ENCODE peak calls at places on chromosomes 16 and 17, in five cellular contexts. K, S, I, A and M are unnamed samples.

GRCh38 chr16:70454221-70455034 is at the start of gene FCSK:
- DNase-seq in A (no peak), I (peak; percentile 89), S (peak; percentile 84), K (peak; percentile 60), M (peak; percentile 82)

GRCh38 chr17:72998343-72998742 is 94.1 kb downstream of the SLC39A11 start:
- DNase-seq in K (no peak), I (no peak), S (no peak), A (no peak), M (no peak)

GRCh38 chr17:73757324-73757942 is 113.2 kb upstream of the SDK2 start:
- DNase-seq in S (no peak), I (no peak), A (no peak), K (no peak), M (no peak)

GRCh38 chr17:9987779-9988585 is 82.9 kb upstream of the RCVRN start:
- DNase-seq in I (peak; percentile 72), A (no peak), K (peak; percentile 21), S (peak; percentile 78), M (peak; percentile 56)

GRCh38 chr17:81210466-81210865 is 12.3 kb downstream of the CEP131 start:
- DNase-seq in S (no peak), I (no peak), K (no peak), A (no peak), M (no peak)

GRCh38 chr16:66459878-66460277 is 32.8 kb downstream of the BEAN1 start:
- DNase-seq in K (no peak), A (no peak), I (peak; percentile 70), S (peak; percentile 91), M (no peak)

GRCh38 chr16:89143911-89144675 is 27.5 kb upstream of the CDH15 start:
- DNase-seq in A (no peak), K (no peak), I (no peak), S (no peak), M (no peak)

GRCh38 chr17:77329741-77330531 is 189.2 kb downstream of the SEC14L1 start:
- DNase-seq in I (no peak), A (no peak), K (no peak), S (peak; percentile 32), M (no peak)

GRCh38 chr17:17691468-17692263 is 10.4 kb downstream of the RAI1 start:
- DNase-seq in S (no peak), A (no peak), I (no peak), K (no peak), M (peak; percentile 57)

GRCh38 chr17:44118427-44119050 is 4.9 kb downstream of the HDAC5 start:
- DNase-seq in K (no peak), A (no peak), S (no peak), I (no peak), M (no peak)

GRCh38 chr16:12166271-12166670 is 189.7 kb downstream of the SNX29 start:
- DNase-seq in K (no peak), I (no peak), A (no peak), S (no peak), M (no peak)

GRCh38 chr16:70493863-70494770 is 29.2 kb downstream of the COG4 start:
- DNase-seq in I (no peak), K (peak; percentile 28), S (no peak), A (no peak), M (no peak)

GRCh38 chr16:2792945-2793344 is 5.3 kb upstream of the PRSS41 start:
- DNase-seq in A (no peak), S (no peak), K (no peak), I (no peak), M (no peak)

GRCh38 chr17:81387235-81388060 is 7.8 kb upstream of the BAHCC1 start:
- DNase-seq in K (peak; percentile 57), I (no peak), S (no peak), A (no peak), M (peak; percentile 92)

GRCh38 chr16:82748026-82748425 is 121.3 kb downstream of the CDH13 start:
- DNase-seq in S (no peak), I (no peak), A (no peak), K (peak; percentile 66), M (peak; percentile 45)

GRCh38 chr17:9342225-9342624 is 233.4 kb downstream of the STX8 start:
- DNase-seq in S (peak; percentile 34), A (no peak), K (no peak), I (no peak), M (no peak)

GRCh38 chr16:81189100-81189664 is 49.3 kb upstream of the BCO1 start:
- DNase-seq in S (no peak), I (no peak), K (peak; percentile 48), A (no peak), M (no peak)

GRCh38 chr16:24298539-24298938 is 42.4 kb downstream of the CACNG3 start:
- DNase-seq in S (no peak), I (no peak), K (no peak), A (no peak), M (no peak)

GRCh38 chr17:19292377-19292711 is 55.2 kb downstream of the EPN2 start:
- DNase-seq in K (no peak), I (no peak), S (no peak), A (no peak), M (no peak)

DNA sequence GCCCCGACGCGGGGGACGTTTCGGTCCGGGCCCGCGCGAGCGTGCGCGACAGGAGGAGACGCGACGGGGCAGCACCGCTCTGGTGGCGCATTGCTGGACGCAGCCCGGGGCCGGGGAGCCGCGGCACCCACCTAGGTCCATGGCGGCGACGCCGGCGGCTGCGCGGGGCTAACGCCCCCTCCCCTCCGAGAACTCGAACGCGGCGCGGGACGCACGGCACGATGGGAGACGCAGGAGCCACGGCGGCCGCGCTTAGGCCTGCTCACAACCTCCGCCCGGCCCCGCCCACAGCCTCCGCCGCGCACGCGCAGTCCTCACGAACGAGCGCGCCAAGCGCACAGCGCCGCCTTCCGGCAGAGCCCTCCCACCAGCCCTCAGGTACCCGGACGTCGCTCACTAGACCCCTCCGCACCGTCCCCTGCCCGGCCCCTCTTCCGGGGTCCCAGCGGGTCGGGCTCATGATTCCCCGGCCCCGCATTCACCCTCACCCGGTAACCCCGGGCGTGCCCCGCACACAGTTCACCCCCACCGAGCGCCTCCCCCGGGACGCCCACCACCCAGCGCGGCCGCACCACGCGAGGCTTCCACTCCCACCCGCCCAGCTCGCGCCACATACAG is at the start of gene GEMIN4:
- DNase-seq in K (peak; percentile 81), A (peak; percentile 82), S (peak; percentile 98), I (peak; percentile 100), M (peak; percentile 83)
- H2AFZ ChIP-seq in K (peak within 1 kb of the TSS; percentile 99), A (peak within 1 kb of the TSS; percentile 85), S (no peak within 1 kb of the TSS), I (peak within 1 kb of the TSS; percentile 13), M (peak within 1 kb of the TSS; percentile 97)

DNA sequence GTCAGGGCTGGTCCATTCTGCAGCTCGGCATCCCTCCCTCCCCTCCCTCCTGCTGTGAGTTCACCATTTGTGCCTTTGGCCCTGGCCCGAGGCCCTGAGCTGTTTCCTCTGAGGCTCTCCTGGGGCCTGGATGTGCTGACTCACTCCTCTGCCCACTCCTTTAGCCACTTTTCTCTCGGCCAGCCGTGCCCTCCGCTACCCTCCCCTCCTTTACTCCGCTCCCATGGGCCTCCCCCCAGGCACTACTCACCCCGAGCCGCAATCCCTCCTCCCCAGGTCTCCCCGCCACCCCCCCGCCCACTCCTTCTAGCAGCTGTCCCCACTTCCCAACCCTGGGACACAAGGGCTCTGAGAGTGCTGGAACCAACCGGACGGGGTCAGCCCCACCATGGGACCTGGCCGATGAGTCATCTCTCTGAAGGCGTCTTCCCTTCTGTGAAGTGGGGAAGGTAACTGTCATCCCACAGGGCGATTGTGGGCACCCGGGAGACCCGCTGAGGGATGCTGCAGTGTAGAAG is 11.4 kb downstream of the KCNG4 start:
- DNase-seq in S (peak; percentile 83), A (no peak), K (peak; percentile 89), I (peak; percentile 66), M (peak; percentile 88)
- H2AK5ac ChIP-seq in S (no peak overlapping the region), A (no peak overlapping the region), K (peak overlapping the region; percentile 54), I (no peak overlapping the region), M (no peak overlapping the region)

DNA sequence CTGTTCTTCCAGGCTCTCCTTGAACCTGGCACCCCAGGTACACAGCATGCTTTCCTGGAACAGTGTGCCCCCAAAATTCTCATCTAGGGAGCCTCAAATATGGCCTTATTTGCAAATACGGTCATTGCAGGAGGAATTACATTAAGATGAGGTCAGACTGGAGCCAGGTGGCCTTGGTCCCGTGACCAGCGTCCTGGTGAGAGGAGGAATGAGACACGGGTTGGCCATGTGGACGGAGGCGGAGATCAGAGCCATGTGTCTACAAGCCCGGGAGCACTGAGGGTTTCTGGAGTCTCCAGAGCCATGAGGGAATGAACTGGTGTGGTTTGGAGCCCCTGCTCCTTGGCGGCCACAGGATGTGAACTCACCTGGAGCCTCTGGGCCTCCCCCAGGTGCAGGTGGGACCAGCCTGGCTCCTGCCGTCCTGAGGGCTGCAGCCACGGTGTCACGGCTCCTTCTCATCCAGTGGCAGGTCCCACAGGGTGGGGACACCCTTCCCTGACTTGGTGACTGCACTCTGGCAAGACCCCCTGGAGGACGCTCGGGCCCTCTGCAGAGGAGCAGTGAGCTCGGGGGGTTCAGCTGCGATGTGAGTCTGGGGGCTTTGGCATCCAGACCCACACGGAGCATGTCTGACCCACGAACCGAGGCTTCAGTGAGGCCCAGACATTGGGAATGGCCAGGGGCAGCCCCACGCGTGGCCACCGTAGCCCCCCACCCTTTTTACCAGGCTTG is 21.8 kb upstream of the GNG13 start:
- DNase-seq in I (no peak), A (no peak), S (no peak), K (no peak), M (no peak)
- H4K8ac ChIP-seq in I (no peak overlapping the region), A (no peak overlapping the region), S (no peak overlapping the region), K (no peak overlapping the region), M (no peak overlapping the region)

GRCh38 chr17:62825182-62825581 is 17.1 kb upstream of the MARCHF10 start:
- DNase-seq in I (no peak), K (no peak), S (no peak), A (no peak), M (no peak)
- H2AFZ ChIP-seq in I (no peak overlapping the region), K (peak overlapping the region; percentile 77), S (peak overlapping the region; percentile 54), A (no peak overlapping the region), M (no peak overlapping the region)